ENCODE peak calls at places on chromosomes 3 and 15, in eight cellular contexts. One of them, this sample, is unnamed.
A peak's percentile ranks its signal among the peaks of the same experiment; 100 is the strongest.

GRCh38 chr3:109707642-109708041 is 370.3 kb upstream of the DPPA4 start:
- DNase-seq in HS-27A: no peak
- DNase-seq in pons: no peak
- DNase-seq in tibial artery: no peak
- DNase-seq in kidney: no peak
- DNase-seq in Daoy: no peak
- DNase-seq in A549: no peak
- DNase-seq in ovary: no peak
- DNase-seq in this sample: peak; percentile 48

GRCh38 chr3:111227216-111227615 is 155.6 kb downstream of the NECTIN3 start:
- DNase-seq in HS-27A: peak; percentile 70
- DNase-seq in pons: no peak
- DNase-seq in tibial artery: no peak
- DNase-seq in kidney: no peak
- DNase-seq in Daoy: peak; percentile 38
- DNase-seq in A549: no peak
- DNase-seq in ovary: no peak
- DNase-seq in this sample: peak; percentile 70

GRCh38 chr3:4982773-4983738 is 3.8 kb downstream of the BHLHE40 start:
- DNase-seq in HS-27A: no peak
- DNase-seq in pons: no peak
- DNase-seq in tibial artery: no peak
- DNase-seq in kidney: no peak
- DNase-seq in Daoy: peak; percentile 37
- DNase-seq in A549: peak; percentile 47
- DNase-seq in ovary: no peak
- DNase-seq in this sample: no peak

GRCh38 chr3:178480274-178480673 is 56.0 kb upstream of the KCNMB2 start:
- DNase-seq in HS-27A: no peak
- DNase-seq in pons: no peak
- DNase-seq in tibial artery: no peak
- DNase-seq in kidney: no peak
- DNase-seq in Daoy: no peak
- DNase-seq in A549: no peak
- DNase-seq in ovary: no peak
- DNase-seq in this sample: no peak

GRCh38 chr3:56494679-56495322 is 26.5 kb upstream of the ERC2 start:
- DNase-seq in HS-27A: peak; percentile 53
- DNase-seq in pons: peak; percentile 76
- DNase-seq in tibial artery: peak; percentile 73
- DNase-seq in kidney: peak; percentile 69
- DNase-seq in Daoy: peak; percentile 76
- DNase-seq in A549: peak; percentile 78
- DNase-seq in ovary: peak; percentile 76
- DNase-seq in this sample: peak; percentile 74

GRCh38 chr3:99579246-99579645 is 59.1 kb upstream of the COL8A1 start:
- DNase-seq in HS-27A: peak; percentile 93
- DNase-seq in pons: no peak
- DNase-seq in tibial artery: no peak
- DNase-seq in kidney: no peak
- DNase-seq in Daoy: peak; percentile 66
- DNase-seq in A549: no peak
- DNase-seq in ovary: no peak
- DNase-seq in this sample: peak; percentile 92

GRCh38 chr15:84766461-84767005 is 18.1 kb downstream of the ZNF592 start:
- DNase-seq in HS-27A: no peak
- DNase-seq in pons: no peak
- DNase-seq in tibial artery: no peak
- DNase-seq in kidney: no peak
- DNase-seq in Daoy: no peak
- DNase-seq in A549: peak; percentile 27
- DNase-seq in ovary: no peak
- DNase-seq in this sample: peak; percentile 63

GRCh38 chr3:129345971-129346370 is 67.3 kb downstream of the HMCES start:
- DNase-seq in HS-27A: no peak
- DNase-seq in pons: peak; percentile 3
- DNase-seq in tibial artery: no peak
- DNase-seq in kidney: no peak
- DNase-seq in Daoy: no peak
- DNase-seq in A549: no peak
- DNase-seq in ovary: no peak
- DNase-seq in this sample: no peak

GRCh38 chr15:78308422-78309021 is 9.1 kb upstream of the SKIC8 start:
- DNase-seq in HS-27A: no peak
- DNase-seq in pons: peak; percentile 53
- DNase-seq in tibial artery: peak; percentile 48
- DNase-seq in kidney: no peak
- DNase-seq in Daoy: peak; percentile 80
- DNase-seq in A549: peak; percentile 77
- DNase-seq in ovary: no peak
- DNase-seq in this sample: peak; percentile 65

GRCh38 chr3:51538115-51538458 is 432 bp upstream of the RAD54L2 start:
- DNase-seq in HS-27A: no peak
- DNase-seq in pons: peak; percentile 16
- DNase-seq in tibial artery: no peak
- DNase-seq in kidney: no peak
- DNase-seq in Daoy: peak; percentile 6
- DNase-seq in A549: no peak
- DNase-seq in ovary: no peak
- DNase-seq in this sample: no peak

GRCh38 chr3:39262842-39263241 is 17.0 kb downstream of the CX3CR1 start:
- DNase-seq in HS-27A: no peak
- DNase-seq in pons: no peak
- DNase-seq in tibial artery: no peak
- DNase-seq in kidney: no peak
- DNase-seq in Daoy: no peak
- DNase-seq in A549: no peak
- DNase-seq in ovary: no peak
- DNase-seq in this sample: no peak

GRCh38 chr3:79516795-79517194 is 251.0 kb downstream of the ROBO1 start:
- DNase-seq in HS-27A: no peak
- DNase-seq in pons: no peak
- DNase-seq in tibial artery: no peak
- DNase-seq in kidney: no peak
- DNase-seq in Daoy: no peak
- DNase-seq in A549: no peak
- DNase-seq in ovary: no peak
- DNase-seq in this sample: no peak

GRCh38 chr3:129587559-129588210 is 18.8 kb downstream of the PLXND1 start:
- DNase-seq in HS-27A: no peak
- DNase-seq in pons: no peak
- DNase-seq in tibial artery: no peak
- DNase-seq in kidney: no peak
- DNase-seq in Daoy: no peak
- DNase-seq in A549: no peak
- DNase-seq in ovary: no peak
- DNase-seq in this sample: no peak

GRCh38 chr3:158679547-158680000 is 7.1 kb upstream of the LXN start:
- DNase-seq in HS-27A: no peak
- DNase-seq in pons: no peak
- DNase-seq in tibial artery: no peak
- DNase-seq in kidney: no peak
- DNase-seq in Daoy: peak; percentile 13
- DNase-seq in A549: no peak
- DNase-seq in ovary: no peak
- DNase-seq in this sample: peak; percentile 39

GRCh38 chr3:186277268-186277909 is 84.6 kb downstream of the DGKG start:
- DNase-seq in HS-27A: no peak
- DNase-seq in pons: no peak
- DNase-seq in tibial artery: no peak
- DNase-seq in kidney: no peak
- DNase-seq in Daoy: peak; percentile 50
- DNase-seq in A549: peak; percentile 51
- DNase-seq in ovary: no peak
- DNase-seq in this sample: peak; percentile 56

GRCh38 chr3:60759439-60759838 is 491.8 kb downstream of the FHIT start:
- DNase-seq in HS-27A: no peak
- DNase-seq in pons: no peak
- DNase-seq in tibial artery: no peak
- DNase-seq in kidney: no peak
- DNase-seq in Daoy: no peak
- DNase-seq in A549: no peak
- DNase-seq in ovary: no peak
- DNase-seq in this sample: no peak

GRCh38 chr15:70947369-70948335 is 55.0 kb downstream of the LRRC49 start:
- DNase-seq in HS-27A: no peak
- DNase-seq in pons: no peak
- DNase-seq in tibial artery: no peak
- DNase-seq in kidney: no peak
- DNase-seq in Daoy: no peak
- DNase-seq in A549: no peak
- DNase-seq in ovary: no peak
- DNase-seq in this sample: no peak

GRCh38 chr15:98528056-98528725 is 120.1 kb upstream of the IGF1R start:
- DNase-seq in HS-27A: no peak
- DNase-seq in pons: no peak
- DNase-seq in tibial artery: no peak
- DNase-seq in kidney: no peak
- DNase-seq in Daoy: no peak
- DNase-seq in A549: no peak
- DNase-seq in ovary: no peak
- DNase-seq in this sample: no peak

GRCh38 chr15:48647963-48648362 is 2.5 kb upstream of the FBN1 start:
- DNase-seq in HS-27A: no peak
- DNase-seq in pons: peak; percentile 61
- DNase-seq in tibial artery: no peak
- DNase-seq in kidney: no peak
- DNase-seq in Daoy: peak; percentile 21
- DNase-seq in A549: peak; percentile 30
- DNase-seq in ovary: peak; percentile 33
- DNase-seq in this sample: peak; percentile 61

GRCh38 chr15:42137461-42138261 is 18.8 kb downstream of the PLA2G4F start:
- DNase-seq in HS-27A: peak; percentile 14
- DNase-seq in pons: peak; percentile 66
- DNase-seq in tibial artery: peak; percentile 34
- DNase-seq in kidney: peak; percentile 46
- DNase-seq in Daoy: peak; percentile 47
- DNase-seq in A549: peak; percentile 47
- DNase-seq in ovary: no peak
- DNase-seq in this sample: peak; percentile 58

GRCh38 chr3:48408823-48409281 is 21.0 kb downstream of the PLXNB1 start:
- DNase-seq in HS-27A: no peak
- DNase-seq in pons: no peak
- DNase-seq in tibial artery: peak; percentile 63
- DNase-seq in kidney: no peak
- DNase-seq in Daoy: no peak
- DNase-seq in A549: no peak
- DNase-seq in ovary: no peak
- DNase-seq in this sample: no peak

GRCh38 chr15:71011503-71012155 is 103.6 kb upstream of the THSD4 start:
- DNase-seq in HS-27A: peak; percentile 56
- DNase-seq in pons: peak; percentile 17
- DNase-seq in tibial artery: no peak
- DNase-seq in kidney: no peak
- DNase-seq in Daoy: peak; percentile 25
- DNase-seq in A549: peak; percentile 75
- DNase-seq in ovary: no peak
- DNase-seq in this sample: peak; percentile 64

GRCh38 chr3:139309046-139309660 is 34.7 kb upstream of the MRPS22 start:
- DNase-seq in HS-27A: no peak
- DNase-seq in pons: no peak
- DNase-seq in tibial artery: no peak
- DNase-seq in kidney: no peak
- DNase-seq in Daoy: no peak
- DNase-seq in A549: no peak
- DNase-seq in ovary: no peak
- DNase-seq in this sample: peak; percentile 28

GRCh38 chr3:138043266-138044029 is 33.5 kb downstream of the CLDN18 start:
- DNase-seq in HS-27A: peak; percentile 84
- DNase-seq in pons: no peak
- DNase-seq in tibial artery: no peak
- DNase-seq in kidney: no peak
- DNase-seq in Daoy: peak; percentile 65
- DNase-seq in A549: no peak
- DNase-seq in ovary: no peak
- DNase-seq in this sample: peak; percentile 88

GRCh38 chr15:52011711-52012144 is 7.3 kb upstream of the MAPK6 start:
- DNase-seq in HS-27A: no peak
- DNase-seq in pons: peak; percentile 94
- DNase-seq in tibial artery: no peak
- DNase-seq in kidney: no peak
- DNase-seq in Daoy: no peak
- DNase-seq in A549: no peak
- DNase-seq in ovary: no peak
- DNase-seq in this sample: no peak

GRCh38 chr3:32325957-32326356 is 65.7 kb upstream of the CMTM7 start:
- DNase-seq in HS-27A: no peak
- DNase-seq in pons: no peak
- DNase-seq in tibial artery: no peak
- DNase-seq in kidney: no peak
- DNase-seq in Daoy: no peak
- DNase-seq in A549: no peak
- DNase-seq in ovary: no peak
- DNase-seq in this sample: no peak

GRCh38 chr3:72047472-72047871 is 262.5 kb upstream of the PROK2 start:
- DNase-seq in HS-27A: no peak
- DNase-seq in pons: no peak
- DNase-seq in tibial artery: no peak
- DNase-seq in kidney: no peak
- DNase-seq in Daoy: no peak
- DNase-seq in A549: no peak
- DNase-seq in ovary: no peak
- DNase-seq in this sample: no peak

GRCh38 chr3:187902938-187903337 is 157.7 kb upstream of the BCL6 start:
- DNase-seq in HS-27A: no peak
- DNase-seq in pons: no peak
- DNase-seq in tibial artery: no peak
- DNase-seq in kidney: no peak
- DNase-seq in Daoy: no peak
- DNase-seq in A549: no peak
- DNase-seq in ovary: no peak
- DNase-seq in this sample: no peak

GRCh38 chr3:141105828-141106628 is 54.9 kb downstream of the SPSB4 start:
- DNase-seq in HS-27A: peak; percentile 49
- DNase-seq in pons: peak; percentile 85
- DNase-seq in tibial artery: peak; percentile 66
- DNase-seq in kidney: no peak
- DNase-seq in Daoy: peak; percentile 72
- DNase-seq in A549: peak; percentile 76
- DNase-seq in ovary: peak; percentile 48
- DNase-seq in this sample: peak; percentile 72

GRCh38 chr3:51378726-51379125 is 6.4 kb upstream of the MANF start:
- DNase-seq in HS-27A: no peak
- DNase-seq in pons: no peak
- DNase-seq in tibial artery: no peak
- DNase-seq in kidney: peak; percentile 25
- DNase-seq in Daoy: no peak
- DNase-seq in A549: no peak
- DNase-seq in ovary: no peak
- DNase-seq in this sample: no peak

GRCh38 chr15:70535071-70535954 is 228.0 kb downstream of the UACA start:
- DNase-seq in HS-27A: no peak
- DNase-seq in pons: no peak
- DNase-seq in tibial artery: no peak
- DNase-seq in kidney: no peak
- DNase-seq in Daoy: no peak
- DNase-seq in A549: no peak
- DNase-seq in ovary: no peak
- DNase-seq in this sample: no peak

GRCh38 chr3:197003461-197004385 is 25.9 kb downstream of the MELTF start:
- DNase-seq in HS-27A: no peak
- DNase-seq in pons: no peak
- DNase-seq in tibial artery: peak; percentile 65
- DNase-seq in kidney: peak; percentile 79
- DNase-seq in Daoy: peak; percentile 37
- DNase-seq in A549: no peak
- DNase-seq in ovary: peak; percentile 26
- DNase-seq in this sample: peak; percentile 37

GRCh38 chr15:29773816-29774215 is 48.5 kb downstream of the TJP1 start:
- DNase-seq in HS-27A: no peak
- DNase-seq in pons: no peak
- DNase-seq in tibial artery: no peak
- DNase-seq in kidney: no peak
- DNase-seq in Daoy: no peak
- DNase-seq in A549: no peak
- DNase-seq in ovary: no peak
- DNase-seq in this sample: peak; percentile 31

GRCh38 chr15:84810073-84810840 is 6.9 kb upstream of the ALPK3 start:
- DNase-seq in HS-27A: no peak
- DNase-seq in pons: no peak
- DNase-seq in tibial artery: no peak
- DNase-seq in kidney: no peak
- DNase-seq in Daoy: no peak
- DNase-seq in A549: no peak
- DNase-seq in ovary: no peak
- DNase-seq in this sample: peak; percentile 43

This sample was measured in EL.